ENCODE peak calls at places on chromosomes 5 and 9, in four cellular contexts. One of them, this sample, is unnamed.

GRCh38 chr5:150694638-150695037 is 6.2 kb downstream of the RBM22 start:
- DNase-seq in GM20000: no peak
- DNase-seq in GM12864: no peak
- DNase-seq in tibial artery: no peak
- DNase-seq in this sample: no peak

GRCh38 chr5:113081881-113082546 is 105.4 kb downstream of the DCP2 start:
- DNase-seq in GM20000: no peak
- DNase-seq in GM12864: no peak
- DNase-seq in tibial artery: no peak
- DNase-seq in this sample: no peak

GRCh38 chr5:116865651-116866050 is 291.0 kb upstream of the SEMA6A start:
- DNase-seq in GM20000: no peak
- DNase-seq in GM12864: no peak
- DNase-seq in tibial artery: no peak
- DNase-seq in this sample: no peak

GRCh38 chr9:77865385-77865784 is 166.2 kb downstream of the GNAQ start:
- DNase-seq in GM20000: no peak
- DNase-seq in GM12864: no peak
- DNase-seq in tibial artery: no peak
- DNase-seq in this sample: no peak

GRCh38 chr5:9661316-9662015 is 31.3 kb upstream of the TAS2R1 start:
- DNase-seq in GM20000: no peak
- DNase-seq in GM12864: no peak
- DNase-seq in tibial artery: no peak
- DNase-seq in this sample: no peak

GRCh38 chr9:88605500-88606172 is 70.7 kb downstream of the NXNL2 start:
- DNase-seq in GM20000: no peak
- DNase-seq in GM12864: no peak
- DNase-seq in tibial artery: no peak
- DNase-seq in this sample: no peak

GRCh38 chr9:134518004-134518606 is 123.5 kb upstream of the COL5A1 start:
- DNase-seq in GM20000: no peak
- DNase-seq in GM12864: no peak
- DNase-seq in tibial artery: no peak
- DNase-seq in this sample: no peak

GRCh38 chr9:75001719-75002421 is 26.2 kb downstream of the CARNMT1 start:
- DNase-seq in GM20000: peak
- DNase-seq in GM12864: peak
- DNase-seq in tibial artery: no peak
- DNase-seq in this sample: peak

GRCh38 chr5:17157916-17158529 is 59.4 kb upstream of the BASP1 start:
- DNase-seq in GM20000: no peak
- DNase-seq in GM12864: no peak
- DNase-seq in tibial artery: no peak
- DNase-seq in this sample: no peak

GRCh38 chr9:116298249-116298648 is 144.7 kb downstream of the PAPPA start:
- DNase-seq in GM20000: no peak
- DNase-seq in GM12864: no peak
- DNase-seq in tibial artery: no peak
- DNase-seq in this sample: no peak

GRCh38 chr5:151036556-151036955 is 16.2 kb downstream of the GPX3 start:
- DNase-seq in GM20000: no peak
- DNase-seq in GM12864: no peak
- DNase-seq in tibial artery: no peak
- DNase-seq in this sample: no peak

DNA sequence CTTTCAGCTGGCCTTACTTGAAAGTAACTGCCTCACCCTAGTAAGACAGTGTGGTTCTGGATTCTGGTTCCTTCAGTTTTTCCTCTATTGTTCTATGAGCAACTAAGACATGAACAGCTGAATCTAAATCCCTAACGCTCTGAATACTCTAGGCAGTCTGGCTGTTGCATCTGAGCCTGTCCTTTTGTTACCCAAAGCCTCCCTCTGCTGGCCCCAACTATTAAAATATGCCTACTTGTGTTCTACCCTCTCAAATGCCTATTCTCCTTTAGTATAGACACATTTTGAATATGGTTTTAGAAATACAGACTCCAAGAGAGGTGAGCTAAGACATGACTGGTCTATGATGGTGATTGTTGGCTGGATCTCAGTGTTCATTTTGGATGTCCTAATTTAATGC is 1203.6 kb upstream of the DMAC1 start:
- DNase-seq in GM20000: no peak
- DNase-seq in GM12864: no peak
- DNase-seq in tibial artery: no peak
- DNase-seq in this sample: no peak
- TF ChIP-seq CTCF in GM20000: no peak
- TF ChIP-seq CTCF in GM12864: no peak
- TF ChIP-seq CTCF in tibial artery: peak
- TF ChIP-seq CTCF in this sample: no peak

GRCh38 chr5:111366388-111366787 is 142.2 kb downstream of the CAMK4 start:
- DNase-seq in GM20000: no peak
- DNase-seq in GM12864: no peak
- DNase-seq in tibial artery: no peak
- DNase-seq in this sample: no peak
- TF ChIP-seq CTCF in GM20000: no peak
- TF ChIP-seq CTCF in GM12864: no peak
- TF ChIP-seq CTCF in tibial artery: no peak
- TF ChIP-seq CTCF in this sample: no peak

DNA sequence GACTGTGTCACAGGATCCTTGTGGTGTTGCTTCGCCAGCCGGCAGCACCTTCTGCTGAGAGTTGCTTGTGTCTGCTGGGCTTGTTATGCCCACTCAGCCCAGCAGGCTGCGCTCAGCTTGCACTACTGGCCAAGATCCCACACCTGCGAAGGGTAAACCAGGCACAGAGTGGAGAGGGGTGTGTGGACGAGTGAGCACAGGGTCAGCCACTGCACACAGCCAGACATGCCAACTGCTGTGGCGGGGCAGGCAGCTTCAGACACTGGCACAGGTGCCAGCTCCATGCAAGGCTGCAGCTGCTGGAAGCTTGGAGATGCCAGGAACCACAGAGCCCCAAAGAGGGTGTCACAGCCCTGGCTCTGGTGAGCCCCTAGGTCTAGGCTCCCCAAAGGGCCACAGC is 273.6 kb downstream of the CETN3 start:
- DNase-seq in GM20000: no peak
- DNase-seq in GM12864: no peak
- DNase-seq in tibial artery: no peak
- DNase-seq in this sample: no peak
- TF ChIP-seq CTCF in GM20000: peak
- TF ChIP-seq CTCF in GM12864: peak
- TF ChIP-seq CTCF in tibial artery: no peak
- TF ChIP-seq CTCF in this sample: peak

GRCh38 chr5:6274846-6275543 is 103.4 kb downstream of the MED10 start:
- DNase-seq in GM20000: no peak
- DNase-seq in GM12864: peak
- DNase-seq in tibial artery: no peak
- DNase-seq in this sample: no peak
- TF ChIP-seq CTCF in GM20000: no peak
- TF ChIP-seq CTCF in GM12864: no peak
- TF ChIP-seq CTCF in tibial artery: no peak
- TF ChIP-seq CTCF in this sample: no peak

DNA sequence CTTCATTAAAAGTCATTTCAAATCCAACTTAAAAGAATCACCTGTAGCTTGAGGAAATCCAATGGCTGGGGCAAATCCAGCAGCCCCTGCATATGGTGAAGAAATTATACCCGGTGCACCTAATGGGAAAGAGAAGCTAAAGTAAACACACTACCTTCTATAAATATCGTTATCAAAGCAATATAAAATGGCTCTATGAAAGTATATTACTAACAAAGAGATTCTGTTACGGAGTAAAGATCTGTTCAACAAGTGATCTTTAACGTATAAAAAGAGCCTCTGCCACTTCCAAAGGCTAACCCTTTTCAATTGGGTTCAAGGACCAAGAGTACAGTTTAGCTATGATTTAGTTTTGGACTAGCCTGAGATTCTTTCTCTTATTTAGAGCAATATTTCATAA is 59.7 kb upstream of the SUSD1 start:
- DNase-seq in GM20000: no peak
- DNase-seq in GM12864: no peak
- DNase-seq in tibial artery: no peak
- DNase-seq in this sample: no peak
- TF ChIP-seq CTCF in GM20000: no peak
- TF ChIP-seq CTCF in GM12864: no peak
- TF ChIP-seq CTCF in tibial artery: no peak
- TF ChIP-seq CTCF in this sample: no peak

GRCh38 chr5:173303878-173304590 is 24.2 kb downstream of the STC2 start:
- DNase-seq in GM20000: no peak
- DNase-seq in GM12864: no peak
- DNase-seq in tibial artery: no peak
- DNase-seq in this sample: no peak

GRCh38 chr5:173300389-173301047 is 27.7 kb downstream of the STC2 start:
- DNase-seq in GM20000: no peak
- DNase-seq in GM12864: no peak
- DNase-seq in tibial artery: no peak
- DNase-seq in this sample: no peak

GRCh38 chr5:173301695-173302545 is 26.3 kb downstream of the STC2 start:
- DNase-seq in GM20000: no peak
- DNase-seq in GM12864: no peak
- DNase-seq in tibial artery: no peak
- DNase-seq in this sample: no peak

GRCh38 chr5:173304591-173304988 is 23.6 kb downstream of the STC2 start:
- DNase-seq in GM20000: no peak
- DNase-seq in GM12864: no peak
- DNase-seq in tibial artery: no peak
- DNase-seq in this sample: no peak

DNA sequence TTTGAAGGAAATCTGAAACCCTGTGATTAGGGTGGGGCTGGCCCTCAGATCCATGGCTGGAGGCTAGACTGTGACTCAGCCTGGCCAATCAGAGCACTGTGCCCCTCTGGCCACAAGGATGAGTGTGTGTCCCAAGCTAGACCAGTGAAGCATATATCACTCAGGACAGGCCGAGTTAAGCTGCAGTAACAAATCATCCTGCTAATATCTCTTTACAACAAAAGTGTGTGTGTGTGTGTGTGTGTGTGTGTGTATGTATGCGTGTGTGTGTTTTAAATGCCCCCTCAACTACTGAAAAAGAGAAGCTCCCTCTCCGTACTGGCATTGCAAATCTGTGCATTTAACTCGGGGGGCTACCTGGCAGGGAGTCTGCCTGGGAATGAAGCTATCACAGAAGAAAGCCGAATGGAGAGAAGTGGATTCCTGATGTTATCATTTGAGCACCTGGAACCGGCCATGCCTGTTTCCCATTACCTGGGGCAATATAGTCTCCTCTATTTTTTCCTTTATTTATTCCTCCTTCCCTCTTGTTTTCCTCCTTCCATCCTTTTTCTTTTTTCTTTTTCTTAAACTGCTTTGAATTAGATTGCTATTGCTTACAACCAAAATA is 25.6 kb downstream of the STC2 start:
- DNase-seq in GM20000: no peak
- DNase-seq in GM12864: no peak
- DNase-seq in tibial artery: no peak
- DNase-seq in this sample: no peak
- TF ChIP-seq CTCF in GM20000: no peak
- TF ChIP-seq CTCF in GM12864: no peak
- TF ChIP-seq CTCF in tibial artery: no peak
- TF ChIP-seq CTCF in this sample: no peak

DNA sequence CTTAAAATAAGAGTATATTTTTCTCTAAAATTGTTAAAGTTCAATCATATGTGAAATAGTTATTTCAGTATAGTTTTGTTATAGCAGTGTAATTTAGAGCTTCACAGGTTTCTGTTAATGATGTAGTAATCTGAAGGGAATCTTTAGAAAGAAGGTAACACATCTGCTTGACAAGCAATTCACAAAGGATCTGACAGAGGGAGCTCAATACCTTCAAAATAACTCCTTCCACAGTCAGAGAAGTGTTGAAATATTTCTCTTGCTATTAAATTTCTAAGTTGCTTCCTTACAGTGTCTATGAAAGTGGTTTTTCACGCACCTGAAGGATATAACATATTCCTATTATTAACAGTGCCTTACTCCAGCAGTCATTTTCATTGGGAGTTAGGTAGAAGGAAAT is 44.9 kb downstream of the SLC25A51 start:
- DNase-seq in GM20000: no peak
- DNase-seq in GM12864: no peak
- DNase-seq in tibial artery: no peak
- DNase-seq in this sample: no peak
- TF ChIP-seq CTCF in GM20000: no peak
- TF ChIP-seq CTCF in GM12864: peak
- TF ChIP-seq CTCF in tibial artery: no peak
- TF ChIP-seq CTCF in this sample: no peak

GRCh38 chr9:32350682-32351081 is 33.8 kb upstream of the ACO1 start:
- DNase-seq in GM20000: no peak
- DNase-seq in GM12864: no peak
- DNase-seq in tibial artery: no peak
- DNase-seq in this sample: no peak
- TF ChIP-seq CTCF in GM20000: no peak
- TF ChIP-seq CTCF in GM12864: no peak
- TF ChIP-seq CTCF in tibial artery: no peak
- TF ChIP-seq CTCF in this sample: no peak

DNA sequence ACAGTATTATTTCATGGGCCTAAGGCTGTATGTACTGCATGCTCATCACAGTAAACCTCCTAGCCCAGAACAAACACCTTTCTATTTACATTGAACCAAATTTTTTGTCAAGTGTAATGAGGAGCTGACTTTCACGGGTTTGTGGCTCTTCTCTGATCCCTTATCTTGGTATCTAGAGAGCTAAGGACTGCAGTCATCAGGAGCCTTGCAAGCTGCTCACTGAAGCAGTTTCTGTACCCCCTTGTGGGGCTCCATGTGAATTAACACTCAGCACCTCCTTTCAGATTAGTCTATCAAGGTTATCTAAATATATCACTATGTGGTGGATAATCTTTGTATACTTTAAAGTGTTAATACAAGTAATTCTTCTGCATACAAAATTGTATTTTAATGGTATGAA is 108.2 kb downstream of the AUH start:
- DNase-seq in GM20000: peak
- DNase-seq in GM12864: no peak
- DNase-seq in tibial artery: no peak
- DNase-seq in this sample: no peak
- TF ChIP-seq CTCF in GM20000: no peak
- TF ChIP-seq CTCF in GM12864: no peak
- TF ChIP-seq CTCF in tibial artery: no peak
- TF ChIP-seq CTCF in this sample: no peak